ENCODE peak calls at places on chromosomes 2 and 18, in ten cellular contexts. T is dorsolateral prefrontal cortex, E is A549, K is WTC11, A is choroid plexus epithelial cell, N is AG04450, Y is vagina, W is psoas muscle, J is right lobe of liver, O is MM.1S. L is an unnamed sample.
A peak's percentile ranks its signal among the peaks of the same experiment; 100 is the strongest.

GRCh38 chr2:120379916-120380893 is 34.3 kb downstream of the INHBB start:
- DNase-seq in T (no peak), E (no peak), K (no peak), A (no peak), N (no peak), Y (no peak), W (peak; percentile 35), J (no peak), O (no peak), L (no peak)

GRCh38 chr2:217215877-217216276 is 356.0 kb upstream of the TNP1 start:
- DNase-seq in T (no peak), E (no peak), K (no peak), A (no peak), N (no peak), Y (no peak), W (no peak), J (no peak), O (no peak), L (no peak)

GRCh38 chr2:12709207-12709522 is 7.6 kb upstream of the TRIB2 start:
- DNase-seq in T (no peak), E (no peak), K (no peak), A (no peak), N (no peak), Y (no peak), W (no peak), J (no peak), O (no peak), L (no peak)

GRCh38 chr2:149360106-149360505 is 29.7 kb downstream of the LYPD6 start:
- DNase-seq in T (no peak), E (no peak), K (no peak), A (no peak), N (no peak), Y (no peak), W (no peak), J (no peak), O (no peak), L (no peak)

GRCh38 chr2:62145478-62146100 is 50.3 kb upstream of the B3GNT2 start:
- DNase-seq in T (no peak), E (no peak), K (no peak), A (no peak), N (no peak), Y (no peak), W (no peak), J (no peak), O (no peak), L (no peak)

GRCh38 chr2:140893685-140894084 is 1237.1 kb downstream of the LRP1B start:
- DNase-seq in T (no peak), E (peak; percentile 0), K (no peak), A (peak; percentile 76), N (peak; percentile 53), Y (no peak), W (no peak), J (no peak), O (no peak), L (no peak)

GRCh38 chr2:172783091-172783898 is 47.6 kb downstream of the RAPGEF4 start:
- DNase-seq in T (no peak), E (no peak), K (no peak), A (peak; percentile 91), N (peak; percentile 66), Y (no peak), W (no peak), J (no peak), O (no peak), L (no peak)

GRCh38 chr18:54303408-54303807 is 34.1 kb downstream of the POLI start:
- DNase-seq in T (no peak), E (no peak), K (no peak), A (no peak), N (no peak), Y (no peak), W (no peak), J (no peak), O (no peak), L (no peak)

GRCh38 chr2:12766421-12766879 is 49.7 kb downstream of the TRIB2 start:
- DNase-seq in T (peak; percentile 38), E (no peak), K (no peak), A (no peak), N (no peak), Y (no peak), W (no peak), J (no peak), O (no peak), L (no peak)

GRCh38 chr2:228599297-228599696 is 417.8 kb upstream of the SPHKAP start:
- DNase-seq in T (no peak), E (no peak), K (no peak), A (no peak), N (no peak), Y (no peak), W (no peak), J (no peak), O (peak; percentile 15), L (no peak)

GRCh38 chr2:127231130-127231865 is 11.2 kb upstream of the CYP27C1 start:
- DNase-seq in T (no peak), E (no peak), K (no peak), A (peak; percentile 3), N (no peak), Y (no peak), W (no peak), J (peak; percentile 84), O (no peak), L (no peak)

GRCh38 chr2:74250189-74250631 is 51.8 kb downstream of the MTHFD2 start:
- DNase-seq in T (peak; percentile 21), E (peak; percentile 78), K (peak; percentile 52), A (peak; percentile 66), N (no peak), Y (no peak), W (peak; percentile 64), J (no peak), O (peak; percentile 67), L (peak; percentile 82)

GRCh38 chr2:105261061-105261460 is 19.5 kb downstream of the GPR45 start:
- DNase-seq in T (no peak), E (no peak), K (no peak), A (peak; percentile 98), N (peak; percentile 85), Y (no peak), W (no peak), J (no peak), O (no peak), L (no peak)

GRCh38 chr2:45649855-45650806 is 1.3 kb upstream of the PRKCE start:
- DNase-seq in T (peak; percentile 74), E (peak; percentile 74), K (peak; percentile 46), A (peak; percentile 38), N (no peak), Y (no peak), W (peak; percentile 88), J (peak; percentile 90), O (peak; percentile 63), L (peak; percentile 66)

GRCh38 chr2:109247340-109247739 is 118.3 kb downstream of the SH3RF3 start:
- DNase-seq in T (no peak), E (no peak), K (no peak), A (no peak), N (no peak), Y (no peak), W (no peak), J (no peak), O (no peak), L (no peak)

GRCh38 chr2:152395132-152396024 is 60.4 kb downstream of the FMNL2 start:
- DNase-seq in T (no peak), E (no peak), K (no peak), A (peak; percentile 44), N (no peak), Y (no peak), W (no peak), J (no peak), O (no peak), L (no peak)

GRCh38 chr2:208033701-208034502 is 8.6 kb upstream of the PLEKHM3 start:
- DNase-seq in T (no peak), E (no peak), K (peak; percentile 61), A (peak; percentile 68), N (no peak), Y (no peak), W (no peak), J (peak; percentile 72), O (peak; percentile 75), L (peak; percentile 64)
- TF ChIP-seq CTCF in T (peak; percentile 27), E (no peak), K (no peak), A (peak; percentile 43), N (no peak), Y (no peak), W (peak; percentile 32), J (peak; percentile 59), O (peak; percentile 76), L (peak; percentile 67)

GRCh38 chr2:236687296-236687955 is 117.8 kb downstream of the ACKR3 start:
- DNase-seq in T (no peak), E (no peak), K (no peak), A (no peak), N (no peak), Y (no peak), W (no peak), J (peak; percentile 58), O (no peak), L (no peak)
- TF ChIP-seq CTCF in T (no peak), E (no peak), K (no peak), A (no peak), N (no peak), Y (no peak), W (no peak), J (no peak), O (no peak), L (no peak)

DNA sequence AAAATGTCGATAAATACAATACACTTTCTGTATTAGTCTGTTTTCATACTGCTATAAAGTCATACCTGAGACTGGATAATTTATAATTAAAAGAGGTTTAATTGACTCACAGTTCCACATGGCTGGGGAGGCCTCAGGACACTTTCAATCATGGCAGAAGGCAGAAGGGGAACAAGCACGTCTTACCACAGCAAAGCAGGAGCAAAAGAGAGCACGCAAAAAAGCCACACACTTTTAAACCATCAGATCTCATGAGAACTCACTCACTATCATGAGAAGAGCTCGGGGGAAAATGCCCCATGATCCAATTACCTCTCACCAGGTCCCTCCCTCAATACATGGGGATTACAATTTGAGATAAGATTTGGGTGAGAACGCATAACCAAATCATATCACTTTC is 256.7 kb downstream of the ANAPC1 start:
- DNase-seq in T (no peak), E (no peak), K (no peak), A (no peak), N (no peak), Y (no peak), W (no peak), J (no peak), O (no peak), L (no peak)
- TF ChIP-seq CTCF in T (no peak), E (no peak), K (no peak), A (no peak), N (no peak), Y (no peak), W (no peak), J (no peak), O (no peak), L (no peak)

DNA sequence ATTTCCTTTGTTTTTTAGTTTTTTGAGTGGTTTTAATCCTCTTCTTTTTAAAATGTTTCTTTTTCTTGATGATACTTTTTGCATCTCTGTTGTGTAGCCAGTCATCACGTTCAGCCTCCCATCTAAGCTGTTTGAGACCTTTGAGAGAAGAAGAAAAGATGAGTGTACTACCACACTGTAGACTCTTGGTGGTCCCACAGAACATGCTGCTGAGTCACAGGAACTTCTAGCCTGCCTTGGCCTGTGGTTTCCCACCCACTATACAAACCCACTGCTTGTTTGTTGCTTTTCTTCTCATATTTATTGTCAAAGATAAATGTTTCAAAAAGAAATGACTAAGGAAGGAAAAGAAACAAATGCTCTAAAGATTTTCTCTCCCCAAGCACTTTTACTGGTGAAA is 5.5 kb downstream of the CEBPZOS start:
- DNase-seq in T (no peak), E (no peak), K (no peak), A (peak; percentile 31), N (no peak), Y (no peak), W (no peak), J (no peak), O (no peak), L (no peak)
- TF ChIP-seq CTCF in T (no peak), E (no peak), K (no peak), A (no peak), N (no peak), Y (no peak), W (no peak), J (no peak), O (no peak), L (no peak)